ENCODE peak calls at places on chromosomes 12 and 14, in seven cellular contexts. G, L, U, I, M, J and O are unnamed samples.

GRCh38 chr14:78530078-78530477 is 359.9 kb downstream of the NRXN3 start:
- DNase-seq in U (no peak), L (peak), M (no peak), J (peak), I (peak), G (no peak), O (no peak)

GRCh38 chr14:61973981-61974380 is 211.8 kb downstream of the SNAPC1 start:
- DNase-seq in L (no peak), G (no peak), I (peak), U (no peak), M (no peak), J (no peak), O (no peak)

GRCh38 chr12:65728913-65729793 is 95.1 kb upstream of the HMGA2 start:
- DNase-seq in U (no peak), G (no peak), M (no peak), L (no peak), I (peak), J (peak), O (no peak)

GRCh38 chr12:53207042-53207441 is at the start of gene ITGB7:
- DNase-seq in L (no peak), I (no peak), U (no peak), J (no peak), G (no peak), M (no peak), O (no peak)

GRCh38 chr14:50821471-50822464 is 9.2 kb downstream of the NIN start:
- DNase-seq in I (peak), J (no peak), M (no peak), G (no peak), U (no peak), L (peak), O (no peak)

GRCh38 chr12:116299064-116299463 is 21.6 kb upstream of the MED13L start:
- DNase-seq in U (no peak), I (no peak), L (no peak), G (no peak), J (no peak), M (no peak), O (peak)

GRCh38 chr14:94143239-94143638 is 13.8 kb upstream of the IFI27L2 start:
- DNase-seq in J (peak), U (no peak), M (no peak), L (no peak), I (no peak), G (no peak), O (no peak)

GRCh38 chr14:32324601-32325000 is 4.5 kb upstream of the AKAP6 start:
- DNase-seq in G (no peak), U (no peak), J (no peak), M (no peak), I (no peak), L (no peak), O (no peak)

GRCh38 chr12:85626782-85627171 is 209.4 kb downstream of the RASSF9 start:
- DNase-seq in I (no peak), G (no peak), M (no peak), U (no peak), L (no peak), J (no peak), O (no peak)

GRCh38 chr12:62694632-62695031 is 228.0 kb downstream of the MON2 start:
- DNase-seq in I (no peak), M (no peak), G (no peak), J (no peak), L (no peak), U (no peak), O (no peak)

GRCh38 chr14:94679941-94680340 is 67.8 kb downstream of the SERPINA3 start:
- DNase-seq in M (no peak), U (no peak), G (no peak), I (no peak), L (no peak), J (no peak), O (no peak)

GRCh38 chr14:24422694-24423531 is 6.6 kb downstream of the CBLN3 start:
- DNase-seq in M (no peak), I (no peak), G (no peak), J (no peak), U (no peak), L (no peak), O (no peak)

GRCh38 chr12:57165741-57166140 is 18.3 kb upstream of the LRP1-AS start:
- DNase-seq in G (no peak), U (no peak), L (peak), I (no peak), J (peak), M (no peak), O (no peak)

GRCh38 chr12:97276198-97276580 is 186.4 kb upstream of the RMST start:
- DNase-seq in M (peak), G (no peak), J (no peak), I (no peak), U (peak), L (no peak), O (no peak)

GRCh38 chr12:106123551-106123991 is 15.2 kb downstream of the NUAK1 start:
- DNase-seq in G (no peak), J (no peak), L (no peak), M (no peak), U (no peak), I (peak), O (peak)

GRCh38 chr12:41910578-41911331 is 233.9 kb downstream of the GXYLT1 start:
- DNase-seq in J (no peak), U (no peak), M (no peak), I (no peak), L (no peak), G (no peak), O (no peak)

GRCh38 chr14:99872786-99873440 is 79.7 kb downstream of the EML1 start:
- DNase-seq in I (peak), J (no peak), M (peak), U (no peak), L (no peak), G (no peak), O (no peak)

GRCh38 chr12:2094597-2094996 is 41.8 kb downstream of the CACNA1C start:
- DNase-seq in I (peak), J (no peak), M (no peak), L (no peak), U (no peak), G (no peak), O (no peak)

GRCh38 chr14:105274600-105274999 is 26.2 kb downstream of the BRF1 start:
- DNase-seq in L (no peak), I (no peak), U (no peak), J (no peak), G (no peak), M (no peak), O (no peak)

GRCh38 chr14:102080183-102081080 is 6.4 kb downstream of the HSP90AA1 start:
- DNase-seq in I (no peak), U (no peak), J (no peak), M (no peak), L (no peak), G (no peak), O (no peak)